ENCODE peak calls at places on chromosomes 11 and 22, in four cellular contexts. D, R, M and Z are unnamed samples.
A peak's percentile ranks its signal among the peaks of the same experiment; 100 is the strongest.

GRCh38 chr11:97961431-97961830 is 1059.3 kb upstream of the CNTN5 start:
- DNase-seq in D (no peak), R (no peak), M (no peak), Z (no peak)

GRCh38 chr22:17260950-17261349 is 41.7 kb upstream of the ADA2 start:
- DNase-seq in D (no peak), R (no peak), M (no peak), Z (no peak)

GRCh38 chr22:46087816-46088277 is 62.5 kb upstream of the PPARA start:
- DNase-seq in D (no peak), R (no peak), M (no peak), Z (peak; percentile 74)

GRCh38 chr22:27238935-27239510 is 562.5 kb downstream of the MN1 start:
- DNase-seq in D (no peak), R (no peak), M (no peak), Z (peak; percentile 24)

GRCh38 chr11:13667795-13668101 is 720 bp upstream of the FAR1 start:
- DNase-seq in D (no peak), R (no peak), M (no peak), Z (no peak)

GRCh38 chr11:32290783-32291182 is 144.6 kb downstream of the WT1 start:
- DNase-seq in D (no peak), R (no peak), M (no peak), Z (no peak)

GRCh38 chr11:7332451-7332850 is 80.7 kb downstream of the SYT9 start:
- DNase-seq in D (no peak), R (no peak), M (no peak), Z (no peak)

GRCh38 chr11:77345621-77346020 is 44.1 kb upstream of the GDPD4 start:
- DNase-seq in D (no peak), R (no peak), M (no peak), Z (no peak)

GRCh38 chr11:110198031-110198729 is 98.2 kb downstream of the RDX start:
- DNase-seq in D (no peak), R (no peak), M (no peak), Z (no peak)

GRCh38 chr11:122673706-122674105 is 18.2 kb downstream of the UBASH3B start:
- DNase-seq in D (no peak), R (no peak), M (no peak), Z (no peak)

GRCh38 chr22:29697853-29698598 is 21.8 kb upstream of the CABP7 start:
- DNase-seq in D (no peak), R (no peak), M (no peak), Z (no peak)

GRCh38 chr11:128040603-128041002 is 546.8 kb downstream of the ETS1 start:
- DNase-seq in D (no peak), R (no peak), M (peak; percentile 67), Z (no peak)

GRCh38 chr22:39624501-39624821 is 53.9 kb downstream of the CACNA1I start:
- DNase-seq in D (no peak), R (no peak), M (no peak), Z (no peak)

GRCh38 chr11:24859801-24860300 is 363.0 kb downstream of the LUZP2 start:
- DNase-seq in D (no peak), R (no peak), M (no peak), Z (no peak)

GRCh38 chr22:17258015-17258827 is 39.0 kb upstream of the ADA2 start:
- DNase-seq in D (peak; percentile 67), R (peak; percentile 98), M (peak; percentile 66), Z (no peak)

GRCh38 chr11:120391297-120391696 is 55.1 kb downstream of the ARHGEF12 start:
- DNase-seq in D (no peak), R (no peak), M (no peak), Z (no peak)

GRCh38 chr11:104694259-104695070 is 203.8 kb downstream of the CASP12 start:
- DNase-seq in D (no peak), R (no peak), M (no peak), Z (no peak)

GRCh38 chr11:34859496-34859895 is 56.7 kb downstream of the APIP start:
- DNase-seq in D (no peak), R (no peak), M (no peak), Z (no peak)

GRCh38 chr11:61369372-61370348 is 7.5 kb downstream of the TMEM138 start:
- DNase-seq in D (no peak), R (peak; percentile 77), M (no peak), Z (no peak)

GRCh38 chr22:25497269-25497668 is 67.2 kb upstream of the GRK3 start:
- DNase-seq in D (no peak), R (no peak), M (no peak), Z (no peak)

GRCh38 chr11:58179648-58180047 is 9.2 kb upstream of the OR9Q2 start:
- DNase-seq in D (no peak), R (no peak), M (no peak), Z (peak; percentile 50)

GRCh38 chr22:31206896-31207687 is 5.0 kb upstream of the LIMK2 start:
- DNase-seq in D (no peak), R (no peak), M (no peak), Z (no peak)

GRCh38 chr11:57349491-57350274 is 11.5 kb downstream of the P2RX3 start:
- DNase-seq in D (peak; percentile 60), R (no peak), M (no peak), Z (peak; percentile 86)

GRCh38 chr11:96878299-96879051 is 488.7 kb downstream of the JRKL start:
- DNase-seq in D (no peak), R (no peak), M (no peak), Z (no peak)
- TF ChIP-seq SPI1 in D (no peak), R (no peak), M (no peak), Z (no peak)

GRCh38 chr11:93567406-93567819 is 24.2 kb upstream of the SMCO4 start:
- DNase-seq in D (no peak), R (no peak), M (no peak), Z (no peak)
- TF ChIP-seq SPI1 in D (no peak), R (no peak), M (no peak), Z (no peak)

DNA sequence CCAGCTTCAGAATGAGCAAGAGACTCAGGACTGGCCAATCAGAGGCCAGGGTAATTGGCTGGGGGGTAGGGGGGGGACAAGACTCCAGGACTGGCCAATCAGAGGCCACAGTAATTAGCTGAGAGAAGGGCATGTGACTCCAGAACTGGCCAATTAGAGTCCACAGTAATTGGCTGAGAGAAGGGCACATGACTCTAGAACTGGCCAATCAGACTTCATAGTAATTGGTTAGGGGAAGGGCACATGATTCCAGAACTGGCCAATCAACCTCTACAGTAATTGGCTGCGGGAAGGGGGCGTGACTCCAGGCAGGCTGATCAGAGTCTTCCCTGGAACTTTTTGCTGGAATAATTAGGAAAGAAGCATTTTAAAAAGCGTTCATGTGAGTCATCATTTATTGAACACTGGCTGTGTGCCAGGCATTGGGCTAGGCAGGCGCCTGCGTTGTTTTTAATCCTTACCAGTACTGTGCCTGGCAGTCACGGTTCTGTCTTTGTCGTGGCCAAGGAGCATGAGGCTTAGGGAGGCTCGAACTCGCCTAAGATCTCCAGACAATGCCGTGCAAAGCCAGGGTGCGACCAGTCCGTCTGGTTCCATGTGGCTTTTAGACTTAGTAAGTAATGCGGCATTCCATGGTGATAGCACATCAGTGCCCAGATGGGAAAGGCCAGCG is 508.1 kb downstream of the TBC1D22A start:
- DNase-seq in D (no peak), R (no peak), M (no peak), Z (peak; percentile 32)
- TF ChIP-seq SPI1 in D (no peak), R (no peak), M (no peak), Z (no peak)

DNA sequence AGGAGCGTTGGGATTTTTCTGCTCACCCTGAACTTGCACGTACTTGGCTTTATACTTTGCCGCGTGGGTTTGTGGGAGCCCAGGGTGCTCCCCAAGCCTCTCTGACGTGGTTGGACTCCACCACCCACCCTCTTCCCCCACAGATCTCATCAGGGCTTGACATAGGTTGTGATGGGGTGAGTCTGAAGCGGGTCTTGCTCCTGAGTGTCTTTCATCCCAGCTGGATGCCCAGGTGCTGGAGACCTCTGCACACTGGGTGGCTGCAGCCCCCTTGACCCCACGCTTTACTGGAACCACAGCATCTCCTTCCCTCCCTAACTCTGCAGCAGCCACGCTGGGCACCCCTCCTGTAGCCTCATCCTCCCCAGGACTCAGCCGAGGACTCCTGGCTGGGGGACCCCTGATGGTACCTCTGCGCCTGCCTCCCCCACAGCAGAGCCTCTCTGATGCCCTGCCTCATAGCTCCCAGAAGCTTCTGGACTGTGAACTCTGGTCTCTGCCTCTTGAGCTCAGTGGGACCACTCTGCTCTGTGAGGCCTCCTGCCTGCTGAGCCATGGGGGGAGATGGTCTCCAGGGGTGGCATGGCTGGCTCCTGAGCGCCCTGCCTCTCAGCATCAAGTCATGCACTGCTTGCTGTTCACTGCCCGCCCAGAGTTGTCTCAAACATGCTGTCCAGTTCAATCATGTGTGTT is 45.2 kb downstream of the MYEOV start:
- DNase-seq in D (no peak), R (no peak), M (no peak), Z (no peak)
- TF ChIP-seq SPI1 in D (no peak), R (no peak), M (no peak), Z (no peak)

GRCh38 chr11:15912825-15913224 is 443.5 kb downstream of the SOX6 start:
- DNase-seq in D (no peak), R (no peak), M (no peak), Z (no peak)

GRCh38 chr11:15910761-15911160 is 445.6 kb downstream of the SOX6 start:
- DNase-seq in D (no peak), R (no peak), M (no peak), Z (no peak)

GRCh38 chr11:15909937-15910598 is 446.3 kb downstream of the SOX6 start:
- DNase-seq in D (no peak), R (no peak), M (no peak), Z (no peak)

GRCh38 chr11:15912291-15912690 is 444.1 kb downstream of the SOX6 start:
- DNase-seq in D (no peak), R (no peak), M (no peak), Z (no peak)

DNA sequence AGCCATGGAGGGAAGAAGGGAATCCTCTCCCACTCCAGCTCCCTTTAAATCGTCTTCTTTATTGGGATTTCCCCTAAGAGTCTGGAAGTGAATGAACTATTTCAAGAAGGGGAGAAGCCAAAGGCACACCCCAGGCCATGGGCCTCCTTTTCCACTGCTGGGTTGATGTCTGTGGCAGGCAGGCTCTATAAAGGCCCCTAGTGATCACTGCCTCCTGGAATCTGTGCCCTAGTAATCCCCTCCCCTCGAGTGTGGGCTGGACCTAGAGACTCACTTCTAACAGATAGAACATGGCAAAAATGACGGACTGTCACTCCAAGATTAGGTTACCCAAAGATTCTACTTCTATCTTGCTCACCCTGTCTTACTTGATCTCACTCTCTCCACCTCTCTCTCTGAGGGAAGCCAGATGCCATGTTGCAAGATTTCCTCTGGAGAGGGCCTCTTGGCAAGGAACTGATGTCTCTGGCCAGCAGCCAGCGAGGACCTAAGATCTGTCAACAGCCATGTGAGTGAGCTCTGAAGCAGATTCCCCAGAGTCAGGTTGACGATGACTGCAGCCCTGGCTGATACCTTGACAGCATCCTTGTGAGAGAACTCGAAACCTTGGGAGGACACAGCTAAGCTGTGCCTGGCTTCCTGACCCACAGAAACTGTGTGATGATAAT is 444.8 kb downstream of the SOX6 start:
- DNase-seq in D (no peak), R (no peak), M (peak; percentile 41), Z (no peak)
- TF ChIP-seq SPI1 in D (no peak), R (no peak), M (no peak), Z (no peak)

GRCh38 chr11:44928144-44928543 is 22.5 kb downstream of the TP53I11 start:
- DNase-seq in D (no peak), R (no peak), M (no peak), Z (no peak)

GRCh38 chr11:44931466-44931865 is 19.2 kb downstream of the TP53I11 start:
- DNase-seq in D (no peak), R (no peak), M (no peak), Z (no peak)

GRCh38 chr11:44930588-44931302 is 19.9 kb downstream of the TP53I11 start:
- DNase-seq in D (no peak), R (no peak), M (no peak), Z (no peak)

GRCh38 chr11:44927174-44927661 is 23.5 kb downstream of the TP53I11 start:
- DNase-seq in D (peak; percentile 64), R (no peak), M (no peak), Z (peak; percentile 79)

GRCh38 chr11:44928807-44929206 is 21.9 kb downstream of the TP53I11 start:
- DNase-seq in D (no peak), R (no peak), M (no peak), Z (no peak)
- TF ChIP-seq SPI1 in D (no peak), R (no peak), M (no peak), Z (no peak)